ENCODE peak calls at places on chromosomes 11 and 22, in nine cellular contexts. One of them, this sample, is unnamed.

GRCh38 chr11:94968334-94968958 is 4.9 kb downstream of the CWC15 start:
- DNase-seq in uterus: no peak
- DNase-seq in lower lobe of right lung: no peak
- DNase-seq in PC-3: peak; percentile 50
- DNase-seq in GM23248: peak; percentile 79
- DNase-seq in Karpas-422: peak; percentile 68
- DNase-seq in upper lobe of left lung: no peak
- DNase-seq in left ventricle myocardium inferior: no peak
- DNase-seq in BE2C: no peak
- DNase-seq in this sample: no peak

GRCh38 chr11:68447015-68447801 is 13.3 kb upstream of the PPP6R3 start:
- DNase-seq in lower lobe of right lung: peak; percentile 85
- DNase-seq in Karpas-422: peak; percentile 90
- DNase-seq in GM23248: peak; percentile 81
- DNase-seq in PC-3: peak; percentile 78
- DNase-seq in BE2C: peak; percentile 87
- DNase-seq in upper lobe of left lung: peak; percentile 76
- DNase-seq in uterus: peak; percentile 78
- DNase-seq in left ventricle myocardium inferior: peak; percentile 78
- DNase-seq in this sample: no peak

GRCh38 chr11:125457814-125458343 is 38.2 kb downstream of the FEZ1 start:
- DNase-seq in PC-3: no peak
- DNase-seq in upper lobe of left lung: no peak
- DNase-seq in left ventricle myocardium inferior: peak; percentile 72
- DNase-seq in Karpas-422: no peak
- DNase-seq in uterus: peak; percentile 23
- DNase-seq in BE2C: no peak
- DNase-seq in lower lobe of right lung: no peak
- DNase-seq in GM23248: peak; percentile 91
- DNase-seq in this sample: peak; percentile 87

GRCh38 chr22:31496735-31497146 is 405 bp downstream of the SFI1 start:
- DNase-seq in left ventricle myocardium inferior: no peak
- DNase-seq in Karpas-422: peak; percentile 72
- DNase-seq in PC-3: no peak
- DNase-seq in BE2C: peak; percentile 15
- DNase-seq in upper lobe of left lung: peak; percentile 44
- DNase-seq in GM23248: peak; percentile 60
- DNase-seq in lower lobe of right lung: peak; percentile 64
- DNase-seq in uterus: no peak
- DNase-seq in this sample: peak; percentile 74

GRCh38 chr11:95375881-95376280 is 144.9 kb upstream of the SESN3 start:
- DNase-seq in Karpas-422: no peak
- DNase-seq in BE2C: no peak
- DNase-seq in left ventricle myocardium inferior: no peak
- DNase-seq in uterus: no peak
- DNase-seq in lower lobe of right lung: no peak
- DNase-seq in PC-3: no peak
- DNase-seq in GM23248: peak; percentile 98
- DNase-seq in upper lobe of left lung: no peak
- DNase-seq in this sample: no peak

GRCh38 chr11:98194611-98195010 is 826.1 kb upstream of the CNTN5 start:
- DNase-seq in PC-3: peak; percentile 14
- DNase-seq in left ventricle myocardium inferior: no peak
- DNase-seq in lower lobe of right lung: no peak
- DNase-seq in uterus: no peak
- DNase-seq in Karpas-422: no peak
- DNase-seq in upper lobe of left lung: no peak
- DNase-seq in BE2C: no peak
- DNase-seq in GM23248: no peak
- DNase-seq in this sample: no peak

GRCh38 chr22:39481595-39481994 is 20.5 kb upstream of the MIEF1 start:
- DNase-seq in BE2C: no peak
- DNase-seq in GM23248: no peak
- DNase-seq in upper lobe of left lung: no peak
- DNase-seq in Karpas-422: no peak
- DNase-seq in lower lobe of right lung: no peak
- DNase-seq in left ventricle myocardium inferior: no peak
- DNase-seq in uterus: no peak
- DNase-seq in PC-3: no peak
- DNase-seq in this sample: no peak

GRCh38 chr11:81449588-81450155 is 1284.0 kb downstream of the FAM181B start:
- DNase-seq in BE2C: no peak
- DNase-seq in PC-3: no peak
- DNase-seq in lower lobe of right lung: no peak
- DNase-seq in GM23248: no peak
- DNase-seq in left ventricle myocardium inferior: no peak
- DNase-seq in upper lobe of left lung: no peak
- DNase-seq in uterus: no peak
- DNase-seq in Karpas-422: no peak
- DNase-seq in this sample: no peak

GRCh38 chr22:48432721-48433518 is 1394.8 kb downstream of the BRD1 start:
- DNase-seq in uterus: no peak
- DNase-seq in upper lobe of left lung: no peak
- DNase-seq in Karpas-422: no peak
- DNase-seq in GM23248: peak; percentile 70
- DNase-seq in PC-3: no peak
- DNase-seq in lower lobe of right lung: no peak
- DNase-seq in left ventricle myocardium inferior: no peak
- DNase-seq in BE2C: no peak
- DNase-seq in this sample: no peak
- H3K4me3 ChIP-seq in uterus: no peak overlapping the region
- H3K4me3 ChIP-seq in upper lobe of left lung: no peak overlapping the region
- H3K4me3 ChIP-seq in Karpas-422: no peak overlapping the region
- H3K4me3 ChIP-seq in GM23248: no peak overlapping the region
- H3K4me3 ChIP-seq in PC-3: no peak overlapping the region
- H3K4me3 ChIP-seq in lower lobe of right lung: no peak overlapping the region
- H3K4me3 ChIP-seq in left ventricle myocardium inferior: no peak overlapping the region
- H3K4me3 ChIP-seq in BE2C: no peak overlapping the region
- H3K4me3 ChIP-seq in this sample: no peak overlapping the region

GRCh38 chr11:78371221-78371899 is 46.3 kb downstream of the GAB2 start:
- DNase-seq in PC-3: no peak
- DNase-seq in Karpas-422: peak; percentile 84
- DNase-seq in lower lobe of right lung: no peak
- DNase-seq in GM23248: no peak
- DNase-seq in left ventricle myocardium inferior: no peak
- DNase-seq in uterus: no peak
- DNase-seq in upper lobe of left lung: no peak
- DNase-seq in BE2C: no peak
- DNase-seq in this sample: no peak

GRCh38 chr11:78374917-78375316 is 42.7 kb downstream of the GAB2 start:
- DNase-seq in PC-3: no peak
- DNase-seq in GM23248: no peak
- DNase-seq in lower lobe of right lung: no peak
- DNase-seq in BE2C: no peak
- DNase-seq in upper lobe of left lung: no peak
- DNase-seq in uterus: no peak
- DNase-seq in left ventricle myocardium inferior: no peak
- DNase-seq in Karpas-422: no peak
- DNase-seq in this sample: no peak

GRCh38 chr11:78372114-78372768 is 45.4 kb downstream of the GAB2 start:
- DNase-seq in uterus: no peak
- DNase-seq in left ventricle myocardium inferior: no peak
- DNase-seq in PC-3: no peak
- DNase-seq in Karpas-422: no peak
- DNase-seq in GM23248: no peak
- DNase-seq in upper lobe of left lung: no peak
- DNase-seq in lower lobe of right lung: no peak
- DNase-seq in BE2C: no peak
- DNase-seq in this sample: no peak

GRCh38 chr11:78370406-78371172 is 47.0 kb downstream of the GAB2 start:
- DNase-seq in BE2C: no peak
- DNase-seq in Karpas-422: no peak
- DNase-seq in left ventricle myocardium inferior: no peak
- DNase-seq in uterus: no peak
- DNase-seq in PC-3: no peak
- DNase-seq in GM23248: peak; percentile 78
- DNase-seq in upper lobe of left lung: peak; percentile 69
- DNase-seq in lower lobe of right lung: no peak
- DNase-seq in this sample: no peak

DNA sequence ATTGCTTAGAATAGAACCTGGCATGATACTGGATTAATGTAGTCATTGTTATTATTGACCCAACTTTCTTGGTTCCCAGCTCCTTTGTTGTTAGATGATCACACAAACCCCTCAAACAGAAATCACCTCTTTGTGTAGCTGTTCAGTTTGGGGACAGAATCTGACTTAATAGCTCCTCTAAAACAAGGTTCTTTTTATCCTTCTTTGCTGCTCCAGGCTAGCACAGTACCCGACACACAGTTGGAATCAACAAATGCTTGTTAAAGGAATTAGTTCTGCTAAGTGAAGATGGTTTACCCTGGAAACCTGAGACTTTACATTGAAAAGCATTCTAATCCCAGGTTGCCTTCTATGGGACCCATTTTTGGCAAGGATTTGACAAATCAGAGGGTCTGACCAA is 43.9 kb downstream of the GAB2 start:
- DNase-seq in BE2C: no peak
- DNase-seq in uterus: no peak
- DNase-seq in left ventricle myocardium inferior: no peak
- DNase-seq in Karpas-422: no peak
- DNase-seq in lower lobe of right lung: no peak
- DNase-seq in GM23248: no peak
- DNase-seq in upper lobe of left lung: no peak
- DNase-seq in PC-3: no peak
- DNase-seq in this sample: no peak
- H3K4me3 ChIP-seq in BE2C: no peak overlapping the region
- H3K4me3 ChIP-seq in uterus: no peak overlapping the region
- H3K4me3 ChIP-seq in left ventricle myocardium inferior: no peak overlapping the region
- H3K4me3 ChIP-seq in Karpas-422: no peak overlapping the region
- H3K4me3 ChIP-seq in lower lobe of right lung: no peak overlapping the region
- H3K4me3 ChIP-seq in GM23248: no peak overlapping the region
- H3K4me3 ChIP-seq in upper lobe of left lung: no peak overlapping the region
- H3K4me3 ChIP-seq in PC-3: no peak overlapping the region
- H3K4me3 ChIP-seq in this sample: no peak overlapping the region

DNA sequence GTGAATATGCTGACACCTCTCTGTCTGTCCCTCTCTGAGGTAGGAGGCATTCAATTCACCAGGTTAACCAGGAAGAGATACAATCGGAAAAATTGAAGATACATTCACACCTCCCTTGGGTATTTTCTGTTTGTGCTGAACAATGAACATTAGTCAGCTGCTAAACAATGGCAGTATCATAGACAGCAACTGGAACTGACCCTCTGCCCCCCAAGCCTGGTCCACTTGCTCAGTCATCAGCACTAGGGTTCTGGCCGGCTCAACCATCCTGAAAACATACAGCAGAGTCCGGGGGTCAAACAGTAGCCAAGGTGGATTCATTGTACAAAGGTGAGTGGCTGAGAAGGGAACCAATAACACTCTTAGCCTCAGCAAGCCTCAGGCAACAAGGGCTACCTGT is 4.0 kb downstream of the NECTIN1 start:
- DNase-seq in upper lobe of left lung: no peak
- DNase-seq in lower lobe of right lung: no peak
- DNase-seq in GM23248: no peak
- DNase-seq in PC-3: no peak
- DNase-seq in Karpas-422: no peak
- DNase-seq in uterus: no peak
- DNase-seq in BE2C: no peak
- DNase-seq in left ventricle myocardium inferior: no peak
- DNase-seq in this sample: no peak
- H3K4me3 ChIP-seq in upper lobe of left lung: no peak overlapping the region
- H3K4me3 ChIP-seq in lower lobe of right lung: no peak overlapping the region
- H3K4me3 ChIP-seq in GM23248: no peak overlapping the region
- H3K4me3 ChIP-seq in PC-3: no peak overlapping the region
- H3K4me3 ChIP-seq in Karpas-422: no peak overlapping the region
- H3K4me3 ChIP-seq in uterus: no peak overlapping the region
- H3K4me3 ChIP-seq in BE2C: no peak overlapping the region
- H3K4me3 ChIP-seq in left ventricle myocardium inferior: no peak overlapping the region
- H3K4me3 ChIP-seq in this sample: no peak overlapping the region

DNA sequence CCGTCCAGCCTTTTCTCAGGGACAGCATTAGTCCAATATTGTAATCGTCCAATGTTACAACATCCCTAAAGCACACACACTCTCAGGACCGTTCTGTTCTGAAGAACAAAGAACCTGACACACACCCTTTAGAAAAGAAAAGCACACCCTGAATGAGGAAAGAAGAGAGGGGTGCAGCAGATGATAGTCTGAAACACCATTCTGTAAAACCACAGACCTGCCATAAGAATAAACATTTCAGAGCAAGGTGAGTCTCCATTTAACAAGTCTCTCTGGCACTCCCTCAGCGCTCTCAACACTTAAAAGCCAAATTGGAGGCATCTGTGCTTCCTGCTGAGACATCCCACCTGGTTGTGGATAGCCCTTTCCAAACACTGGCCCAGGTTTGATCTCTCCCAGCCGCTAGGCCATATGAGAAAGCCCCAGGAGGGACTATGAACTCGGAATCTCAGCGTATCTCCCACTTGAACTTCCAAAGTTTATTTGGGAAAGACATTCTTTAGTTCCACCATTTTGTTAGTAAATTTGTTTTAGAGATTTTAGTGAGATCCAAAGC is 36.3 kb downstream of the ETS1 start:
- DNase-seq in uterus: no peak
- DNase-seq in PC-3: no peak
- DNase-seq in BE2C: no peak
- DNase-seq in Karpas-422: peak; percentile 48
- DNase-seq in left ventricle myocardium inferior: no peak
- DNase-seq in upper lobe of left lung: no peak
- DNase-seq in GM23248: no peak
- DNase-seq in lower lobe of right lung: no peak
- DNase-seq in this sample: no peak
- H3K4me3 ChIP-seq in uterus: no peak overlapping the region
- H3K4me3 ChIP-seq in PC-3: no peak overlapping the region
- H3K4me3 ChIP-seq in BE2C: no peak overlapping the region
- H3K4me3 ChIP-seq in Karpas-422: peak overlapping the region; percentile 37
- H3K4me3 ChIP-seq in left ventricle myocardium inferior: no peak overlapping the region
- H3K4me3 ChIP-seq in upper lobe of left lung: no peak overlapping the region
- H3K4me3 ChIP-seq in GM23248: no peak overlapping the region
- H3K4me3 ChIP-seq in lower lobe of right lung: no peak overlapping the region
- H3K4me3 ChIP-seq in this sample: no peak overlapping the region

GRCh38 chr11:118306556-118306955 is 2.0 kb downstream of the CD3E start:
- DNase-seq in uterus: no peak
- DNase-seq in PC-3: no peak
- DNase-seq in left ventricle myocardium inferior: no peak
- DNase-seq in upper lobe of left lung: no peak
- DNase-seq in lower lobe of right lung: no peak
- DNase-seq in Karpas-422: no peak
- DNase-seq in BE2C: no peak
- DNase-seq in GM23248: peak; percentile 6
- DNase-seq in this sample: no peak

GRCh38 chr11:118305726-118306125 is 1.2 kb downstream of the CD3E start:
- DNase-seq in GM23248: no peak
- DNase-seq in BE2C: no peak
- DNase-seq in PC-3: no peak
- DNase-seq in lower lobe of right lung: no peak
- DNase-seq in uterus: no peak
- DNase-seq in left ventricle myocardium inferior: no peak
- DNase-seq in upper lobe of left lung: no peak
- DNase-seq in Karpas-422: no peak
- DNase-seq in this sample: no peak

GRCh38 chr11:118301600-118302195 is 2.8 kb upstream of the CD3E start:
- DNase-seq in uterus: no peak
- DNase-seq in left ventricle myocardium inferior: no peak
- DNase-seq in PC-3: no peak
- DNase-seq in lower lobe of right lung: no peak
- DNase-seq in upper lobe of left lung: no peak
- DNase-seq in GM23248: no peak
- DNase-seq in Karpas-422: no peak
- DNase-seq in BE2C: peak; percentile 59
- DNase-seq in this sample: no peak

GRCh38 chr11:118304809-118305248 is 299 bp downstream of the CD3E start:
- DNase-seq in PC-3: no peak
- DNase-seq in BE2C: no peak
- DNase-seq in GM23248: no peak
- DNase-seq in uterus: no peak
- DNase-seq in upper lobe of left lung: no peak
- DNase-seq in Karpas-422: no peak
- DNase-seq in lower lobe of right lung: no peak
- DNase-seq in left ventricle myocardium inferior: no peak
- DNase-seq in this sample: no peak

GRCh38 chr11:118304227-118304808 is at the start of gene CD3E:
- DNase-seq in GM23248: no peak
- DNase-seq in Karpas-422: no peak
- DNase-seq in uterus: no peak
- DNase-seq in BE2C: no peak
- DNase-seq in left ventricle myocardium inferior: no peak
- DNase-seq in PC-3: no peak
- DNase-seq in lower lobe of right lung: no peak
- DNase-seq in upper lobe of left lung: no peak
- DNase-seq in this sample: no peak
- H3K4me3 ChIP-seq in GM23248: no peak within 1 kb of the TSS
- H3K4me3 ChIP-seq in Karpas-422: no peak within 1 kb of the TSS
- H3K4me3 ChIP-seq in uterus: no peak within 1 kb of the TSS
- H3K4me3 ChIP-seq in BE2C: no peak within 1 kb of the TSS
- H3K4me3 ChIP-seq in left ventricle myocardium inferior: no peak within 1 kb of the TSS
- H3K4me3 ChIP-seq in PC-3: no peak within 1 kb of the TSS
- H3K4me3 ChIP-seq in lower lobe of right lung: peak within 1 kb of the TSS; percentile 33
- H3K4me3 ChIP-seq in upper lobe of left lung: no peak within 1 kb of the TSS
- H3K4me3 ChIP-seq in this sample: no peak within 1 kb of the TSS